ENCODE peak calls at places on chromosomes 7 and 10, in ten cellular contexts. J is endodermal cell, R is AG04450, Q is HFFc6, X is AG09309, E is pancreas, W is foreskin keratinocyte, U is brain microvascular endothelial cell, H is right lobe of liver, O is B cell. F is an unnamed sample.

GRCh38 chr10:23694446-23694920 is 255.6 kb downstream of the OTUD1 start:
- DNase-seq in J (peak; percentile 86), R (no peak), Q (no peak), X (no peak), E (no peak), W (no peak), U (no peak), H (no peak), O (no peak), F (no peak)

GRCh38 chr10:129761573-129761972 is 202.5 kb downstream of the EBF3 start:
- DNase-seq in J (peak; percentile 29), R (no peak), Q (no peak), X (no peak), E (peak; percentile 2), W (no peak), U (no peak), H (peak; percentile 18), O (no peak), F (no peak)

GRCh38 chr10:56028299-56029132 is 332.5 kb downstream of the ZWINT start:
- DNase-seq in J (no peak), R (no peak), Q (no peak), X (no peak), E (no peak), W (no peak), U (no peak), H (no peak), O (no peak), F (no peak)

GRCh38 chr7:142248166-142249160 is 9.4 kb downstream of the PRSS58 start:
- DNase-seq in J (peak; percentile 71), R (no peak), Q (no peak), X (no peak), E (no peak), W (no peak), U (no peak), H (no peak), O (no peak), F (no peak)

GRCh38 chr10:59905066-59905734 is 1.2 kb downstream of the CCDC6 start:
- DNase-seq in J (peak; percentile 83), R (no peak), Q (no peak), X (no peak), E (peak; percentile 51), W (no peak), U (peak; percentile 9), H (peak; percentile 62), O (peak; percentile 62), F (no peak)

GRCh38 chr10:101367569-101368453 is 13.8 kb downstream of the BTRC start:
- DNase-seq in J (no peak), R (peak; percentile 15), Q (peak; percentile 83), X (peak; percentile 20), E (no peak), W (peak; percentile 96), U (peak; percentile 82), H (no peak), O (no peak), F (no peak)

GRCh38 chr7:137727413-137727812 is 119.4 kb downstream of the DGKI start:
- DNase-seq in J (no peak), R (no peak), Q (no peak), X (no peak), E (no peak), W (no peak), U (no peak), H (no peak), O (no peak), F (no peak)

GRCh38 chr7:36079446-36080025 is 73.5 kb upstream of the EEPD1 start:
- DNase-seq in J (no peak), R (no peak), Q (no peak), X (no peak), E (no peak), W (no peak), U (peak; percentile 18), H (no peak), O (no peak), F (no peak)

GRCh38 chr10:31126593-31126992 is 94.9 kb upstream of the ZNF438 start:
- DNase-seq in J (no peak), R (no peak), Q (peak; percentile 6), X (no peak), E (no peak), W (no peak), U (no peak), H (no peak), O (no peak), F (no peak)

GRCh38 chr10:70378122-70378521 is 4.3 kb downstream of the LRRC20 start:
- DNase-seq in J (no peak), R (peak; percentile 90), Q (peak; percentile 94), X (peak; percentile 84), E (no peak), W (peak; percentile 95), U (peak; percentile 48), H (no peak), O (no peak), F (no peak)

GRCh38 chr7:125391921-125392320 is 462.3 kb upstream of the POT1 start:
- DNase-seq in J (no peak), R (no peak), Q (no peak), X (no peak), E (no peak), W (no peak), U (no peak), H (no peak), O (no peak), F (no peak)

GRCh38 chr7:70434376-70434775 is 697.6 kb upstream of the GALNT17 start:
- DNase-seq in J (no peak), R (no peak), Q (no peak), X (no peak), E (no peak), W (no peak), U (no peak), H (no peak), O (no peak), F (no peak)

GRCh38 chr7:47253650-47254080 is 328.2 kb downstream of the TNS3 start:
- DNase-seq in J (peak; percentile 71), R (peak; percentile 46), Q (peak; percentile 68), X (peak; percentile 17), E (no peak), W (no peak), U (peak; percentile 52), H (peak; percentile 50), O (peak; percentile 26), F (no peak)

DNA sequence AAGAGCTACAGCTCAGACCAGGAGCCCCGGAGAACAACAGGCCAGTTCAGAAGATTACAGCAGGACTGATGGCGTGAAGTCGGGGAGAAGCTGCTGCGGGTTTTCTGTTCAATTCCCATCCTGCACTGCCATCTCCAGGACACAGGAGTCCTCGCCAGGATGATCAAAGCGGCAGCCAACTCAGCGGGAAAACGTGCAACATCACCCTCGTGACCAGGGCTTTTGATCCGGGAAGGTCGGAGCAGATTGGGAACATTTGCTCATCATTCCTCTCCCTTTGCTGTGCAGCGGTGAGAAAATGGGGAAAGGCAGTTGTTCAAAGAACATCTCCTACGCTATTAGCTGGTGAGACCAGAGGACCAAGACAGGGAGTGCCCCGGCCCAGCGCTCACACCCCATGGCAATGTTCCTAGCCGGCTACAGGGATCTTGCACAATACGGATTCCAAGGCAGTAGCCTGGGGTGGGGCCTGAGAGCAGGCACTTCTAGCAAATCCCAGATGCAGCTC is 50.4 kb upstream of the FOXK1 start:
- DNase-seq in J (peak; percentile 92), R (peak; percentile 85), Q (peak; percentile 91), X (peak; percentile 77), E (peak; percentile 57), W (peak; percentile 80), U (peak; percentile 84), H (peak; percentile 56), O (no peak), F (no peak)
- TF ChIP-seq CTCF in J (peak; percentile 88), R (peak; percentile 82), Q (peak; percentile 81), X (peak; percentile 80), E (no peak), W (peak; percentile 92), U (peak; percentile 87), H (peak; percentile 39), O (no peak), F (peak; percentile 59)

GRCh38 chr10:84715911-84716310 is 387.5 kb downstream of the CCSER2 start:
- DNase-seq in J (peak; percentile 87), R (no peak), Q (no peak), X (no peak), E (no peak), W (no peak), U (peak; percentile 40), H (peak; percentile 28), O (no peak), F (peak; percentile 24)
- TF ChIP-seq CTCF in J (peak; percentile 94), R (peak; percentile 24), Q (no peak), X (peak; percentile 35), E (no peak), W (peak; percentile 54), U (peak; percentile 73), H (peak; percentile 37), O (no peak), F (peak; percentile 72)

GRCh38 chr10:110206988-110207804 is at the start of gene MXI1:
- DNase-seq in J (peak; percentile 93), R (peak; percentile 39), Q (peak; percentile 78), X (no peak), E (peak; percentile 67), W (peak; percentile 68), U (peak; percentile 90), H (peak; percentile 85), O (peak; percentile 55), F (peak; percentile 40)
- TF ChIP-seq CTCF in J (no peak), R (no peak), Q (no peak), X (no peak), E (no peak), W (no peak), U (no peak), H (no peak), O (no peak), F (no peak)

GRCh38 chr10:119687192-119688032 is 36.2 kb downstream of the BAG3 start:
- DNase-seq in J (peak; percentile 98), R (no peak), Q (peak; percentile 30), X (no peak), E (no peak), W (peak; percentile 67), U (no peak), H (no peak), O (no peak), F (no peak)

GRCh38 chr10:119689016-119689564 is 36.8 kb upstream of the INPP5F start:
- DNase-seq in J (no peak), R (no peak), Q (no peak), X (no peak), E (no peak), W (no peak), U (no peak), H (no peak), O (no peak), F (no peak)

GRCh38 chr10:119691726-119692125 is 34.1 kb upstream of the INPP5F start:
- DNase-seq in J (no peak), R (no peak), Q (no peak), X (no peak), E (no peak), W (no peak), U (no peak), H (no peak), O (no peak), F (no peak)

GRCh38 chr10:119686465-119687191 is 35.4 kb downstream of the BAG3 start:
- DNase-seq in J (peak; percentile 92), R (peak; percentile 69), Q (peak; percentile 95), X (peak; percentile 66), E (peak; percentile 77), W (peak; percentile 97), U (peak; percentile 95), H (peak; percentile 84), O (peak; percentile 92), F (no peak)

DNA sequence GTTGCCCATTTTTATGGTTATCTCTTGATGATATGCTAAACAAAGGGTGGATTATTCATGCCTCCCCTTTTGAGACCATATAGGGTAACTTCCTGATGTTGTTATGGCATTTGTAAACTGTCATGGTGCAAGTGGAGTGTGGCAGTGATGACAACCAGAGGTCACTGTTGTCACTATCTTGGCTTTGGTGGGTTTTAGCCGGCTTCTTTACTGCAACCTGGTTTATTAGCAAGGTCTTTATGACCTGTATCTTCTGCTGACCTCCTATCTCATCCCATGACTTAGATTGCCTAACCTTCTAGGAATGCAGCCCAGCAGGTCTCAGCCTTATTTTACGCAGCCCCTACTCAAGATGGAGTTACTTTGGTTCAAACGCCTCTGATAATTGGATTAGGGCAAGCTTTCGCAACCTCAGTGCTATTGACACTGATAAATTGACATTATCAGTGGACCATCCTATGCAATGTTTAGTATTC is 36.9 kb downstream of the BAG3 start:
- DNase-seq in J (peak; percentile 80), R (no peak), Q (no peak), X (no peak), E (no peak), W (no peak), U (no peak), H (no peak), O (peak; percentile 48), F (no peak)
- TF ChIP-seq CTCF in J (peak; percentile 52), R (no peak), Q (no peak), X (no peak), E (no peak), W (peak; percentile 20), U (no peak), H (no peak), O (peak; percentile 41), F (no peak)

F was measured in D721Med.